ENCODE peak calls at places on chromosomes 12 and 14, in four cellular contexts. G is HEK293T, C is SW480, H is HT-29. R is an unnamed sample.

GRCh38 chr12:93072340-93072739 is 143.2 kb upstream of the EEA1 start:
- DNase-seq in H (no peak), C (no peak), G (no peak), R (no peak)

GRCh38 chr12:48764521-48764920 is 24.4 kb downstream of the ADCY6 start:
- DNase-seq in H (peak; percentile 31), C (peak; percentile 57), G (no peak), R (no peak)

GRCh38 chr14:74975059-74975810 is 19.8 kb upstream of the PGF start:
- DNase-seq in C (no peak), H (no peak), G (no peak), R (no peak)

GRCh38 chr14:76430017-76430416 is 54.1 kb downstream of the ESRRB start:
- DNase-seq in H (no peak), C (no peak), G (no peak), R (no peak)

GRCh38 chr14:103201801-103202200 is 78.5 kb downstream of the TNFAIP2 start:
- DNase-seq in G (no peak), C (no peak), H (no peak), R (no peak)

GRCh38 chr12:749871-750270 is 2.5 kb upstream of the WNK1 start:
- DNase-seq in C (no peak), H (peak; percentile 2), G (no peak), R (no peak)

GRCh38 chr14:75295061-75295461 is 16.4 kb downstream of the FOS start:
- DNase-seq in G (peak; percentile 39), H (peak; percentile 73), C (peak; percentile 86), R (peak; percentile 74)

GRCh38 chr14:97177016-97177415 is 379.8 kb downstream of the VRK1 start:
- DNase-seq in H (peak; percentile 36), C (peak; percentile 63), G (peak; percentile 34), R (peak; percentile 41)

GRCh38 chr14:35533357-35534129 is 421 bp upstream of the INSM2 start:
- DNase-seq in H (peak; percentile 53), G (peak; percentile 84), C (peak; percentile 65), R (peak; percentile 87)

GRCh38 chr12:6843118-6843902 is 2.6 kb downstream of the GNB3 start:
- DNase-seq in G (no peak), H (peak; percentile 38), C (peak; percentile 41), R (peak; percentile 73)

R was measured in Caco-2.